ENCODE peak calls at places on chromosomes 1 and 21, in seven cellular contexts. One of them, this sample, is unnamed. For H3K4me1 and H3K9me3, the result is how much of the 10 kb centered on the place peaks cover.

GRCh38 chr21:34967509-34968289 is 81.4 kb downstream of the RUNX1 start:
- DNase-seq in Peyer's patch: no peak
- DNase-seq in tibial nerve: no peak
- DNase-seq in stomach: no peak
- DNase-seq in fibroblast of lung: no peak
- DNase-seq in lower lobe of right lung: no peak
- DNase-seq in cardiac muscle cell: no peak
- DNase-seq in this sample: no peak

GRCh38 chr1:236522937-236523703 is 662 bp upstream of the LGALS8 start:
- DNase-seq in fibroblast of lung: no peak
- DNase-seq in lower lobe of right lung: peak
- DNase-seq in cardiac muscle cell: no peak
- DNase-seq in stomach: peak
- DNase-seq in Peyer's patch: no peak
- DNase-seq in tibial nerve: no peak
- DNase-seq in this sample: peak

GRCh38 chr1:245153645-245154428 is 948 bp upstream of the KIF26B start:
- DNase-seq in stomach: no peak
- DNase-seq in lower lobe of right lung: peak
- DNase-seq in tibial nerve: no peak
- DNase-seq in cardiac muscle cell: peak
- DNase-seq in fibroblast of lung: peak
- DNase-seq in Peyer's patch: no peak
- DNase-seq in this sample: no peak

GRCh38 chr1:21543598-21543997 is 34.4 kb downstream of the ALPL start:
- DNase-seq in fibroblast of lung: no peak
- DNase-seq in stomach: no peak
- DNase-seq in tibial nerve: no peak
- DNase-seq in lower lobe of right lung: no peak
- DNase-seq in Peyer's patch: no peak
- DNase-seq in cardiac muscle cell: no peak
- DNase-seq in this sample: no peak

GRCh38 chr1:12615916-12616708 is 1.9 kb downstream of the DHRS3 start:
- DNase-seq in lower lobe of right lung: peak
- DNase-seq in stomach: peak
- DNase-seq in Peyer's patch: no peak
- DNase-seq in cardiac muscle cell: peak
- DNase-seq in fibroblast of lung: peak
- DNase-seq in tibial nerve: no peak
- DNase-seq in this sample: peak

GRCh38 chr21:36976228-36976627 is 9.8 kb upstream of the HLCS start:
- DNase-seq in tibial nerve: no peak
- DNase-seq in stomach: no peak
- DNase-seq in cardiac muscle cell: no peak
- DNase-seq in lower lobe of right lung: no peak
- DNase-seq in fibroblast of lung: no peak
- DNase-seq in Peyer's patch: no peak
- DNase-seq in this sample: no peak

GRCh38 chr1:203143671-203144070 is 16.1 kb downstream of the ADORA1 start:
- DNase-seq in tibial nerve: no peak
- DNase-seq in cardiac muscle cell: no peak
- DNase-seq in stomach: no peak
- DNase-seq in lower lobe of right lung: no peak
- DNase-seq in fibroblast of lung: no peak
- DNase-seq in Peyer's patch: no peak
- DNase-seq in this sample: no peak

GRCh38 chr1:202860744-202861419 is 28.1 kb downstream of the RABIF start:
- DNase-seq in Peyer's patch: peak
- DNase-seq in fibroblast of lung: peak
- DNase-seq in cardiac muscle cell: peak
- DNase-seq in tibial nerve: no peak
- DNase-seq in stomach: peak
- DNase-seq in lower lobe of right lung: peak
- DNase-seq in this sample: peak

GRCh38 chr21:20999567-21000169 is 1.5 kb downstream of the NCAM2 start:
- DNase-seq in tibial nerve: peak
- DNase-seq in lower lobe of right lung: no peak
- DNase-seq in fibroblast of lung: peak
- DNase-seq in stomach: no peak
- DNase-seq in Peyer's patch: no peak
- DNase-seq in cardiac muscle cell: peak
- DNase-seq in this sample: no peak

GRCh38 chr1:244022301-244022700 is 28.8 kb upstream of the ZBTB18 start:
- DNase-seq in fibroblast of lung: no peak
- DNase-seq in Peyer's patch: no peak
- DNase-seq in lower lobe of right lung: no peak
- DNase-seq in cardiac muscle cell: peak
- DNase-seq in stomach: no peak
- DNase-seq in tibial nerve: no peak
- DNase-seq in this sample: no peak

GRCh38 chr1:24379733-24380315 is 33.8 kb downstream of the STPG1 start:
- DNase-seq in Peyer's patch: no peak
- DNase-seq in cardiac muscle cell: peak
- DNase-seq in fibroblast of lung: peak
- DNase-seq in lower lobe of right lung: no peak
- DNase-seq in tibial nerve: no peak
- DNase-seq in stomach: no peak
- DNase-seq in this sample: no peak

GRCh38 chr1:55015731-55016620 is 17.2 kb downstream of the BSND start:
- DNase-seq in Peyer's patch: no peak
- DNase-seq in tibial nerve: no peak
- DNase-seq in stomach: no peak
- DNase-seq in fibroblast of lung: peak
- DNase-seq in lower lobe of right lung: no peak
- DNase-seq in cardiac muscle cell: no peak
- DNase-seq in this sample: no peak

GRCh38 chr1:197915797-197916686 is 1.1 kb upstream of the LHX9 start:
- DNase-seq in lower lobe of right lung: peak
- DNase-seq in stomach: no peak
- DNase-seq in tibial nerve: no peak
- DNase-seq in cardiac muscle cell: peak
- DNase-seq in Peyer's patch: no peak
- DNase-seq in fibroblast of lung: peak
- DNase-seq in this sample: peak

GRCh38 chr1:27416387-27417111 is 24.1 kb downstream of the GPR3 start:
- DNase-seq in cardiac muscle cell: peak
- DNase-seq in stomach: no peak
- DNase-seq in lower lobe of right lung: no peak
- DNase-seq in fibroblast of lung: peak
- DNase-seq in Peyer's patch: peak
- DNase-seq in tibial nerve: no peak
- DNase-seq in this sample: no peak

GRCh38 chr1:11444907-11445306 is 34.0 kb upstream of the DISP3 start:
- DNase-seq in cardiac muscle cell: no peak
- DNase-seq in fibroblast of lung: no peak
- DNase-seq in lower lobe of right lung: no peak
- DNase-seq in Peyer's patch: no peak
- DNase-seq in tibial nerve: no peak
- DNase-seq in stomach: no peak
- DNase-seq in this sample: no peak

GRCh38 chr1:11453742-11454442 is 25.1 kb upstream of the DISP3 start:
- DNase-seq in fibroblast of lung: no peak
- DNase-seq in Peyer's patch: no peak
- DNase-seq in cardiac muscle cell: no peak
- DNase-seq in lower lobe of right lung: no peak
- DNase-seq in stomach: no peak
- DNase-seq in tibial nerve: no peak
- DNase-seq in this sample: no peak

GRCh38 chr1:11447903-11448302 is 31.1 kb upstream of the DISP3 start:
- DNase-seq in tibial nerve: no peak
- DNase-seq in stomach: no peak
- DNase-seq in lower lobe of right lung: no peak
- DNase-seq in fibroblast of lung: no peak
- DNase-seq in Peyer's patch: no peak
- DNase-seq in cardiac muscle cell: no peak
- DNase-seq in this sample: no peak

GRCh38 chr1:11450310-11450709 is 28.6 kb upstream of the DISP3 start:
- DNase-seq in lower lobe of right lung: no peak
- DNase-seq in tibial nerve: no peak
- DNase-seq in stomach: no peak
- DNase-seq in fibroblast of lung: no peak
- DNase-seq in Peyer's patch: no peak
- DNase-seq in cardiac muscle cell: no peak
- DNase-seq in this sample: no peak

GRCh38 chr1:11448375-11449085 is 30.4 kb upstream of the DISP3 start:
- DNase-seq in cardiac muscle cell: peak
- DNase-seq in lower lobe of right lung: no peak
- DNase-seq in stomach: no peak
- DNase-seq in fibroblast of lung: no peak
- DNase-seq in Peyer's patch: no peak
- DNase-seq in tibial nerve: no peak
- DNase-seq in this sample: no peak
- TF ChIP-seq CTCF in cardiac muscle cell: no peak
- TF ChIP-seq CTCF in lower lobe of right lung: no peak
- TF ChIP-seq CTCF in stomach: no peak
- TF ChIP-seq CTCF in fibroblast of lung: no peak
- TF ChIP-seq CTCF in Peyer's patch: no peak
- TF ChIP-seq CTCF in tibial nerve: no peak
- TF ChIP-seq CTCF in this sample: no peak

DNA sequence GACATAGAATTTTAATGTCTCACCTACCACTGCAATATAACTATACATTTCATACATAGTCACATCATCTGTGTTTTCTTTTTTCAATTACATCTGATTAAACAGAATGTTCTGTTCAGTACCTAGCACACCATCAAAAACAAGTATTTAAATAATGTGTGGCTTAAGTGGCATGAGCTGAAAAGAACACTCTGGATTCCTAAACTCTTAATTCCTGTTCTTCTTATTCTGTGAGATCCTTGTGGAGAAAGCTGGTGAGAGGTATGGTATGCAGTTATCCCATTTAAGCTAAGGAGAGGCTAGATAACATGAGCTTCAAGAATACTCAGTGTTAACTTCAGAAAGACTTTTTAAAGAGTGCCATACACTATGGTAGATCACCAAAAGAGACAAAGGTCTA is 5.5 kb downstream of the TP53BP2 start:
- DNase-seq in lower lobe of right lung: no peak
- DNase-seq in cardiac muscle cell: no peak
- DNase-seq in tibial nerve: no peak
- DNase-seq in fibroblast of lung: no peak
- DNase-seq in stomach: no peak
- DNase-seq in Peyer's patch: no peak
- DNase-seq in this sample: no peak
- H3K4me1 ChIP-seq in lower lobe of right lung: half or more
- H3K4me1 ChIP-seq in cardiac muscle cell: half or more
- H3K4me1 ChIP-seq in tibial nerve: under half
- H3K4me1 ChIP-seq in fibroblast of lung: under half
- H3K4me1 ChIP-seq in stomach: half or more
- H3K4me1 ChIP-seq in Peyer's patch: under half
- H3K4me1 ChIP-seq in this sample: under half

DNA sequence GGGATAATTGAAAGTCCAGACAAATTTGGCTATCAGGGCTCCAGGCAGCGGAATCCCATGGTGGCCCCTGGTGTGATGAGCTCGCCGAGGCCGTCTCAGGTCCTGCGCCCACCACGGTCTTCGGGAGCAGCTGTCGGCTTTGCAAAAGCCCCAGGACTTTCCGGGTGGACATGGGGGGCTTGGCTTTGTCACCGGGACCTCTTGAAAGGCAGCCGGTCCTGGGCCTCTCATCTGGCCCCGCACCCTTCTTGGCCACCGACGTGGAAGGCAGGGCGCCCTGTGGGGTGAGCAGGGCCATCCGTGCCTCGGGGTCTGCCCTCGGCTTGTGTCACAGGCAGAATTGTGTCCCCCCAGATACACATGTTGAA is 87.1 kb upstream of the ACTRT2 start:
- DNase-seq in lower lobe of right lung: peak
- DNase-seq in Peyer's patch: no peak
- DNase-seq in cardiac muscle cell: no peak
- DNase-seq in fibroblast of lung: no peak
- DNase-seq in stomach: no peak
- DNase-seq in tibial nerve: no peak
- DNase-seq in this sample: peak
- H3K9me3 ChIP-seq in lower lobe of right lung: under half
- H3K9me3 ChIP-seq in Peyer's patch: under half
- H3K9me3 ChIP-seq in cardiac muscle cell: under half
- H3K9me3 ChIP-seq in fibroblast of lung: under half
- H3K9me3 ChIP-seq in stomach: under half
- H3K9me3 ChIP-seq in tibial nerve: under half
- H3K9me3 ChIP-seq in this sample: under half

GRCh38 chr1:45516465-45516864 is 5.2 kb downstream of the PRDX1 start:
- DNase-seq in tibial nerve: no peak
- DNase-seq in Peyer's patch: no peak
- DNase-seq in stomach: no peak
- DNase-seq in fibroblast of lung: no peak
- DNase-seq in lower lobe of right lung: no peak
- DNase-seq in cardiac muscle cell: no peak
- DNase-seq in this sample: no peak

GRCh38 chr1:45526135-45526644 is 4.5 kb upstream of the PRDX1 start:
- DNase-seq in tibial nerve: no peak
- DNase-seq in fibroblast of lung: no peak
- DNase-seq in stomach: no peak
- DNase-seq in lower lobe of right lung: no peak
- DNase-seq in cardiac muscle cell: no peak
- DNase-seq in Peyer's patch: no peak
- DNase-seq in this sample: no peak

GRCh38 chr1:45522324-45523104 is 830 bp upstream of the PRDX1 start:
- DNase-seq in tibial nerve: no peak
- DNase-seq in fibroblast of lung: peak
- DNase-seq in lower lobe of right lung: no peak
- DNase-seq in Peyer's patch: no peak
- DNase-seq in cardiac muscle cell: no peak
- DNase-seq in stomach: no peak
- DNase-seq in this sample: no peak

GRCh38 chr1:45518910-45519309 is 2.8 kb downstream of the PRDX1 start:
- DNase-seq in Peyer's patch: no peak
- DNase-seq in stomach: no peak
- DNase-seq in tibial nerve: no peak
- DNase-seq in fibroblast of lung: peak
- DNase-seq in lower lobe of right lung: no peak
- DNase-seq in cardiac muscle cell: peak
- DNase-seq in this sample: peak

DNA sequence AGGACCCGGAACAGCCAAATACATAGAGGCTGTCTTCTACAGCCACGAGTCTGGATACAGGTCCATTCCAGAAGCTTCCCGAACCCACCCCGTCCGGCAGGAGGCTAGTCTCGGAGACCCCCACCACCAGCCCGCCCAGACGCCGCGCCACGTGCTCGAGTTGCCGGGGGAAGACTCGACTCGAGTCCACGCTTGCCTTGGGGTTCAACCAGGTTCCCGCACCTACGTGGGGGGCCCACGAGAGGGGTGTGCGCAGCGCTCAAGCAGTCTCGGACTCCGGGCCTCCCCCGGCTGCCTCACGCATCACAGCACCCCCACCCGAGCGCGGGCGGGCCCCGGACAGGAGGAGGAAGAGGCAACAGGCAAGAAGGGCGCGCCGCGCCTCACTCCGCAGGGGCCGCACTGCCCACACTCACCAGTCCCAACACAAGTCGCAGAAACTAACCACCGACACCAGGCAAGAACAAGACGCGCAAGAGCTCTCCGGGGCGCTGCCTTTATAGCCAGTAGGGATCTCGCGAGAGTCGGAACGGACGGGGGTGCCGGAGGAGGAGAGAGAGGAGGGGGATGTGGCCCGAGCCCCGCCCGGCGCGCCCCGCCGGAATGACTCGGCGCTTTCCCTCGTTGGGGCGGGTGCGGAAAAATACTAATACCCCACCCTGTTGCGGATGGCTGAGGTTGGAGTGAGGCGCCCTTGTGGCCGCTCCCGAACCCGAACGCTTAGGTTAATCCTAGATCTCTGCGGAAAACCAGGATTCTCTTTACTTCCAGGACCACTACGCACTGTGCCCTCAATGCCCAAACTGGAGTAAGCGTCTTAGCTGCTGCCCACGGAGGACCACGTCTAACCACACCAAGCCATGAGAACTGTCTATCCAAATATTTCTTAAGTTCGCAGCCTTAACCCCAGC is at the start of gene PRDX1:
- DNase-seq in lower lobe of right lung: peak
- DNase-seq in cardiac muscle cell: peak
- DNase-seq in Peyer's patch: peak
- DNase-seq in tibial nerve: peak
- DNase-seq in fibroblast of lung: peak
- DNase-seq in stomach: peak
- DNase-seq in this sample: peak
- TF ChIP-seq CTCF in lower lobe of right lung: no peak
- TF ChIP-seq CTCF in cardiac muscle cell: peak
- TF ChIP-seq CTCF in Peyer's patch: peak
- TF ChIP-seq CTCF in tibial nerve: peak
- TF ChIP-seq CTCF in fibroblast of lung: peak
- TF ChIP-seq CTCF in stomach: no peak
- TF ChIP-seq CTCF in this sample: no peak

This sample was measured in mucosa of descending colon.